ENCODE peak calls at places on chromosomes 12 and 14, in four cellular contexts. R is stimulated activated CD4-positive, alpha-beta T cell treated with anti-CD3 and anti-CD28 coated beads, Interleukin-2, amount 100 ng/mL, for 48 hours; Q is GM04504; U is A549. M is an unnamed sample.

GRCh38 chr14:85443001-85443400 is 86.9 kb upstream of the FLRT2 start:
- DNase-seq in Q (no peak), U (no peak), R (no peak), M (no peak)

GRCh38 chr14:68822964-68823363 is 30.1 kb upstream of the ZFP36L1 start:
- DNase-seq in Q (no peak), U (no peak), R (no peak), M (no peak)

GRCh38 chr12:104942075-104942474 is 16.0 kb downstream of the SLC41A2 start:
- DNase-seq in R (no peak), U (no peak), Q (no peak), M (no peak)

GRCh38 chr14:96066976-96067375 is 27.8 kb downstream of the C14orf132 start:
- DNase-seq in Q (no peak), R (no peak), U (no peak), M (no peak)

GRCh38 chr14:38553586-38553985 is 297.7 kb upstream of the CLEC14A start:
- DNase-seq in Q (peak; percentile 74), U (no peak), R (no peak), M (no peak)

GRCh38 chr14:94109915-94110250 is 653 bp upstream of the IFI27 start:
- DNase-seq in U (no peak), R (no peak), Q (no peak), M (no peak)

GRCh38 chr12:105418821-105419291 is 88.4 kb downstream of the C12orf75 start:
- DNase-seq in U (no peak), Q (peak; percentile 73), R (no peak), M (no peak)

GRCh38 chr14:22477569-22478194 is 111.3 kb downstream of the DAD1 start:
- DNase-seq in Q (no peak), U (no peak), R (no peak), M (no peak)

GRCh38 chr14:80681651-80682050 is 259.9 kb downstream of the CEP128 start:
- DNase-seq in Q (no peak), R (no peak), U (no peak), M (no peak)

GRCh38 chr14:28661171-28661772 is 105.3 kb upstream of the FOXG1 start:
- DNase-seq in R (no peak), Q (no peak), U (peak; percentile 35), M (no peak)

GRCh38 chr14:30214014-30214413 is 286.4 kb upstream of the PRKD1 start:
- DNase-seq in R (no peak), U (no peak), Q (no peak), M (no peak)

GRCh38 chr12:114636723-114637480 is 47.1 kb downstream of the TBX3 start:
- DNase-seq in Q (no peak), R (no peak), U (peak; percentile 48), M (peak; percentile 29)

GRCh38 chr14:39374846-39375245 is 57.4 kb downstream of the FBXO33 start:
- DNase-seq in U (no peak), Q (peak; percentile 57), R (no peak), M (no peak)

GRCh38 chr14:57729208-57730187 is 136.4 kb downstream of the SLC35F4 start:
- DNase-seq in R (no peak), Q (no peak), U (no peak), M (no peak)

GRCh38 chr12:121278450-121279375 is 17.8 kb downstream of the CAMKK2 start:
- DNase-seq in U (no peak), Q (no peak), R (no peak), M (no peak)

GRCh38 chr14:43729149-43729548 is 777.9 kb downstream of the FSCB start:
- DNase-seq in R (no peak), Q (no peak), U (no peak), M (no peak)

GRCh38 chr12:57242329-57242690 is 8.7 kb downstream of the STAC3 start:
- DNase-seq in R (no peak), U (no peak), Q (no peak), M (no peak)

GRCh38 chr12:38056701-38057689 is 259.6 kb upstream of the ALG10B start:
- DNase-seq in Q (no peak), R (no peak), U (peak; percentile 90), M (no peak)

GRCh38 chr14:49620182-49621113 is at the start of the genes MGAT2 and RPL36AL:
- DNase-seq in Q (peak; percentile 98), U (peak; percentile 99), R (peak; percentile 90), M (peak; percentile 96)

GRCh38 chr12:109670647-109671046 is 43.0 kb upstream of the FAM222A start:
- DNase-seq in Q (no peak), R (no peak), U (no peak), M (no peak)

GRCh38 chr14:64841121-64841611 is 38.5 kb downstream of the SPTB start:
- DNase-seq in R (no peak), Q (peak; percentile 38), U (peak; percentile 69), M (peak; percentile 61)

GRCh38 chr12:43208221-43208620 is 343.8 kb downstream of the ADAMTS20 start:
- DNase-seq in Q (no peak), U (no peak), R (no peak), M (no peak)

GRCh38 chr12:6745751-6746525 is 7.0 kb downstream of the MLF2 start:
- DNase-seq in R (no peak), U (no peak), Q (no peak), M (no peak)

GRCh38 chr12:110741371-110741770 is 1.3 kb downstream of the PPP1CC start:
- DNase-seq in R (no peak), Q (no peak), U (no peak), M (peak; percentile 22)

GRCh38 chr12:19234171-19234704 is 104.7 kb downstream of the PLEKHA5 start:
- DNase-seq in Q (no peak), U (no peak), R (no peak), M (no peak)

GRCh38 chr12:20120296-20120695 is 248.0 kb upstream of the PDE3A start:
- DNase-seq in R (no peak), Q (no peak), U (no peak), M (no peak)

GRCh38 chr12:29960113-29960512 is 176.4 kb upstream of the TMTC1 start:
- DNase-seq in Q (no peak), U (no peak), R (no peak), M (no peak)

GRCh38 chr12:51792417-51792816 is 56.1 kb downstream of the FIGNL2 start:
- DNase-seq in Q (no peak), U (no peak), R (no peak), M (no peak)

GRCh38 chr14:53273671-53274072 is 120.5 kb upstream of the DDHD1 start:
- DNase-seq in U (peak; percentile 42), Q (no peak), R (no peak), M (no peak)